ENCODE peak calls at places on chromosome 18, in eight cellular contexts. A is Calu3; P is activated CD8-positive, alpha-beta T cell treated with anti-CD3 and anti-CD28 coated beads for 36 hours; W is cardiac fibroblast; M is CD8-positive, alpha-beta T cell; Y is transverse colon; L is nephron progenitor cell; V is tibial artery. J is an unnamed sample.

GRCh38 chr18:49431563-49431962 is 28.9 kb downstream of the DYM start:
- DNase-seq in M (no peak), L (no peak), V (no peak), Y (no peak), P (no peak), W (peak), A (no peak), J (no peak)

GRCh38 chr18:57807336-57808117 is 4.4 kb upstream of the ATP8B1 start:
- DNase-seq in V (no peak), L (no peak), W (peak), M (no peak), A (no peak), P (no peak), Y (no peak), J (no peak)

GRCh38 chr18:598053-598665 is 1.4 kb downstream of the CLUL1 start:
- DNase-seq in W (no peak), L (peak), A (no peak), P (no peak), M (no peak), Y (no peak), V (no peak), J (no peak)

GRCh38 chr18:52348209-52348608 is 8.2 kb downstream of the DCC start:
- DNase-seq in V (no peak), L (no peak), W (peak), P (peak), A (peak), M (no peak), Y (no peak), J (peak)

GRCh38 chr18:79962835-79963657 is 1.4 kb upstream of the HSBP1L1 start:
- DNase-seq in M (peak), A (no peak), W (no peak), P (peak), L (no peak), V (no peak), Y (no peak), J (no peak)

GRCh38 chr18:41732371-41732770 is 222.7 kb upstream of the PIK3C3 start:
- DNase-seq in M (no peak), A (no peak), W (no peak), V (no peak), L (no peak), P (no peak), Y (no peak), J (no peak)

GRCh38 chr18:44741551-44741950 is 60.9 kb downstream of the SETBP1 start:
- DNase-seq in A (no peak), L (no peak), Y (no peak), W (no peak), M (no peak), V (no peak), P (no peak), J (no peak)

GRCh38 chr18:3666526-3667254 is 216.7 kb downstream of the TGIF1 start:
- DNase-seq in Y (no peak), M (no peak), P (no peak), A (no peak), L (no peak), W (no peak), V (no peak), J (no peak)

GRCh38 chr18:69330345-69330744 is 70.3 kb upstream of the DOK6 start:
- DNase-seq in P (no peak), M (no peak), V (no peak), W (no peak), Y (no peak), L (no peak), A (no peak), J (no peak)

GRCh38 chr18:68764016-68764415 is 33.9 kb upstream of the CCDC102B start:
- DNase-seq in L (no peak), P (no peak), V (no peak), M (no peak), Y (no peak), A (no peak), W (peak), J (no peak)

GRCh38 chr18:10041180-10041579 is 127.4 kb downstream of the VAPA start:
- DNase-seq in M (no peak), P (no peak), W (peak), A (no peak), Y (peak), V (peak), L (no peak), J (peak)

GRCh38 chr18:27666070-27666469 is 481.0 kb upstream of the CHST9 start:
- DNase-seq in A (no peak), W (no peak), P (no peak), V (no peak), Y (no peak), L (no peak), M (no peak), J (no peak)

GRCh38 chr18:49168970-49169619 is 218.3 kb upstream of the SMAD7 start:
- DNase-seq in Y (peak), L (no peak), A (peak), M (no peak), V (no peak), W (no peak), P (peak), J (no peak)

GRCh38 chr18:77067315-77068061 is 65.1 kb downstream of the MBP start:
- DNase-seq in A (peak), V (peak), Y (peak), P (peak), W (peak), M (peak), L (no peak), J (no peak)

GRCh38 chr18:55988537-55988936 is 400.5 kb upstream of the TCF4 start:
- DNase-seq in A (no peak), Y (no peak), P (no peak), L (no peak), V (no peak), M (no peak), W (peak), J (no peak)

DNA sequence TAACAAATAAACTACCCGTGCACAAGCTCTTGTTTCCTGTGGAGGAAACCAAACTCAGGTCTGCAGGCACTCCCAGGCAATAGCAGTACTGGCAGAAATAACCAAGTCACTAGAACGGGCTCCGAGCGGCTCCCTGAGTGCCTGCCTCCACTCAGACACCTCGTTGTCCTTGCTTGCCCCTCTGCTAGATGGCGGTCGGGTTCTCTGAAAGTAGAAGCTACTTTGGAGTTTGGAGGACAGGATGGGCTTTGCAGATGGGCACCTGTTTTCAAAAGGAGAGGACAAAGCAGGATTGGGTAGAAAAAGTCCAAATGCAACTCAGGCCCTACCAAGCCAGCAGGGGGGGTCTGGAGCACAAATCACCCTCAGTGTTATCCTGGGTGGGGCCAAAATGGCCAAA is 136.4 kb downstream of the LRRC30 start:
- DNase-seq in W (no peak), L (no peak), M (no peak), V (no peak), Y (no peak), A (no peak), P (no peak), J (no peak)
- TF ChIP-seq CTCF in W (no peak), L (no peak), M (no peak), V (no peak), Y (no peak), A (no peak), P (no peak), J (no peak)

GRCh38 chr18:5851998-5852397 is 43.3 kb downstream of the TMEM200C start:
- DNase-seq in P (no peak), V (no peak), M (no peak), W (no peak), Y (no peak), L (no peak), A (no peak), J (no peak)
- TF ChIP-seq CTCF in P (no peak), V (no peak), M (no peak), W (no peak), Y (no peak), L (no peak), A (no peak), J (no peak)

GRCh38 chr18:21851327-21851961 is 110.9 kb downstream of the MIB1 start:
- DNase-seq in Y (no peak), M (no peak), L (no peak), V (no peak), W (peak), P (no peak), A (no peak), J (no peak)
- TF ChIP-seq CTCF in Y (peak), M (peak), L (no peak), V (peak), W (peak), P (peak), A (no peak), J (no peak)

GRCh38 chr18:64095056-64095455 is 53.8 kb downstream of the LINC00305 start:
- DNase-seq in W (no peak), P (no peak), L (no peak), Y (no peak), M (no peak), V (no peak), A (no peak), J (no peak)

GRCh38 chr18:64091526-64091925 is 57.4 kb downstream of the LINC00305 start:
- DNase-seq in A (no peak), V (no peak), Y (no peak), L (no peak), W (no peak), P (no peak), M (no peak), J (no peak)

GRCh38 chr18:64094210-64094609 is 54.7 kb downstream of the LINC00305 start:
- DNase-seq in Y (no peak), A (no peak), L (no peak), V (no peak), P (no peak), M (no peak), W (no peak), J (no peak)

DNA sequence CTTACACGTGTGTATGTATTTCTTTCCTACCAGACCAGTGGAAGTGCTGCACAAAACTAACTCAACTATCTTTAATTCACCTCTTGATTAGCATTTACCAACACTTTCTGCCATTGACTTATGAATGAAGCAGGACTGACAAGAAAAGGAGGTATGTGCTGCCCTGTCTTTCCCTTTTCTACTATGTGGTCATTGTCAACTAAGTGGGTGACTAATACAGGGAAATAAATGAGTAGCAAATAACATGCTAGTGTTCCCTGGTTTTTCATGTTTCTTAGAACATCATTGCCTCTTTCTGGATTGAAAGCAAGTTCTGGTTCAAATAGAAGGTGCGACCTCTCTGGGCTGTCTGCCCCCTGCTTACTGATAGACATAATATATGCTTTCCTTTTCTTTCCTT is 58.0 kb downstream of the LINC00305 start:
- DNase-seq in M (no peak), P (no peak), L (no peak), W (no peak), V (no peak), Y (no peak), A (no peak), J (no peak)
- TF ChIP-seq CTCF in M (no peak), P (no peak), L (no peak), W (no peak), V (no peak), Y (no peak), A (no peak), J (no peak)

GRCh38 chr18:25334588-25334987 is 17.4 kb downstream of the ZNF521 start:
- DNase-seq in W (no peak), A (no peak), M (no peak), P (no peak), Y (no peak), V (no peak), L (no peak), J (no peak)
- TF ChIP-seq CTCF in W (no peak), A (no peak), M (no peak), P (no peak), Y (no peak), V (no peak), L (peak), J (peak)

GRCh38 chr18:22613058-22613690 is 195.5 kb upstream of the CTAGE1 start:
- DNase-seq in Y (peak), W (no peak), V (no peak), A (peak), P (no peak), L (no peak), M (no peak), J (no peak)

GRCh38 chr18:22609642-22610041 is 191.9 kb upstream of the CTAGE1 start:
- DNase-seq in P (no peak), Y (peak), A (peak), W (peak), L (no peak), M (no peak), V (no peak), J (no peak)

DNA sequence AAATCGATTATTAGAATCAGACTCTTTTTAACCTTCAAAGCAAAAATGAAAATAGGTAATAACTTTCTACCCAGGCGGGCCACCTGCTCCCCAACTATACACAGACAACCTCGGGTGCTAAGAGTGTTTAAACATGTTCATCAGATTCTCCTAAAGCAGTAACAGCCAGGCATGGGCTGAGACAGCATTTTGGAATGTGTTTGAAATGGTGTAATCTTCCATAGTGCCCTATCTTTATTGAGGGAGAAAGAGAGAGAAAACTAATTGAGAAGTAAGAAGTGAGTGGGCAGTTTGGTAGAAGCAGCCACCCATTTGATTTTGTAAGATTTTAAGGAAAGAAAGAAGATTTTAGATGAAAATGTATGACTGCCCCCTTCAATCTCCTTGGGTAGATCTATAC is 196.1 kb upstream of the CTAGE1 start:
- DNase-seq in W (peak), A (no peak), L (no peak), V (no peak), Y (no peak), M (no peak), P (no peak), J (no peak)
- TF ChIP-seq CTCF in W (no peak), A (no peak), L (no peak), V (no peak), Y (no peak), M (no peak), P (no peak), J (no peak)

GRCh38 chr18:24271381-24272331 is 126.0 kb downstream of the OSBPL1A start:
- DNase-seq in W (peak), A (peak), V (peak), L (peak), P (peak), Y (peak), M (no peak), J (peak)

GRCh38 chr18:24273596-24273995 is 124.0 kb downstream of the OSBPL1A start:
- DNase-seq in V (no peak), P (no peak), L (no peak), A (peak), W (peak), M (no peak), Y (peak), J (no peak)

GRCh38 chr18:24276994-24277393 is 120.6 kb downstream of the OSBPL1A start:
- DNase-seq in Y (no peak), M (no peak), L (no peak), P (no peak), A (no peak), V (no peak), W (no peak), J (no peak)

GRCh38 chr18:24277516-24277915 is 120.1 kb downstream of the OSBPL1A start:
- DNase-seq in P (no peak), M (no peak), V (no peak), W (no peak), A (no peak), Y (no peak), L (no peak), J (no peak)

GRCh38 chr18:24274822-24275221 is 122.8 kb downstream of the OSBPL1A start:
- DNase-seq in P (no peak), V (no peak), Y (no peak), W (no peak), M (no peak), L (no peak), A (no peak), J (no peak)
- TF ChIP-seq CTCF in P (no peak), V (no peak), Y (no peak), W (no peak), M (no peak), L (no peak), A (no peak), J (no peak)

GRCh38 chr18:73774836-73775509 is 372.7 kb downstream of the FBXO15 start:
- DNase-seq in Y (no peak), V (no peak), A (no peak), P (no peak), W (no peak), M (no peak), L (peak), J (no peak)

GRCh38 chr18:73777356-73778051 is 370.1 kb downstream of the FBXO15 start:
- DNase-seq in M (no peak), V (no peak), Y (no peak), L (no peak), P (no peak), A (no peak), W (no peak), J (no peak)

GRCh38 chr18:73782405-73782804 is 365.2 kb downstream of the FBXO15 start:
- DNase-seq in V (no peak), M (no peak), W (no peak), L (no peak), P (no peak), Y (no peak), A (no peak), J (no peak)

GRCh38 chr18:73780218-73780617 is 367.4 kb downstream of the FBXO15 start:
- DNase-seq in A (no peak), Y (no peak), P (no peak), M (no peak), W (no peak), V (no peak), L (no peak), J (no peak)

DNA sequence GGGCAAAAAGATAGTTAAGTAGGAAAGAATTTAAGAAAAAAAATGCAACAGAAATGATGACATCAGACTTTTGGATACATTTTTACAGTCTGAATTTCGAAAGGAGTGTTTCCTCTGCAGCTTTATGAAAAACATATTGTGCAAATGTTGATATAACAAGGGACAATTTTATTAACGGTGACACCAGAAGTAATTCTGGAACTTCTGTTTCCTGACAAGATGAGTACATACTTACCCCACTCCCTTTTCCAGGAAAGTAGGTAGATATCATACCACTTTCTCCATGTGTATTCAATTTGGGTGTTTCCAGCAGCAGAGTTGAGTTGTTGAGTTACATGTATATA is 369.6 kb downstream of the FBXO15 start:
- DNase-seq in Y (no peak), P (no peak), A (no peak), M (no peak), L (no peak), W (peak), V (no peak), J (no peak)
- TF ChIP-seq CTCF in Y (no peak), P (no peak), A (no peak), M (no peak), L (no peak), W (no peak), V (no peak), J (no peak)

GRCh38 chr18:46055841-46056240 is 16.2 kb downstream of the PSTPIP2 start:
- DNase-seq in L (no peak), Y (no peak), M (no peak), P (no peak), W (no peak), A (no peak), V (no peak), J (no peak)

GRCh38 chr18:46053368-46054095 is 18.5 kb downstream of the PSTPIP2 start:
- DNase-seq in L (no peak), P (no peak), A (no peak), V (no peak), W (no peak), Y (no peak), M (no peak), J (no peak)

GRCh38 chr18:46050268-46050667 is 21.8 kb downstream of the PSTPIP2 start:
- DNase-seq in M (no peak), P (no peak), W (no peak), V (no peak), A (no peak), Y (no peak), L (no peak), J (no peak)

GRCh38 chr18:46054956-46055831 is 16.9 kb downstream of the PSTPIP2 start:
- DNase-seq in P (peak), L (no peak), A (no peak), V (no peak), W (peak), M (no peak), Y (no peak), J (no peak)

DNA sequence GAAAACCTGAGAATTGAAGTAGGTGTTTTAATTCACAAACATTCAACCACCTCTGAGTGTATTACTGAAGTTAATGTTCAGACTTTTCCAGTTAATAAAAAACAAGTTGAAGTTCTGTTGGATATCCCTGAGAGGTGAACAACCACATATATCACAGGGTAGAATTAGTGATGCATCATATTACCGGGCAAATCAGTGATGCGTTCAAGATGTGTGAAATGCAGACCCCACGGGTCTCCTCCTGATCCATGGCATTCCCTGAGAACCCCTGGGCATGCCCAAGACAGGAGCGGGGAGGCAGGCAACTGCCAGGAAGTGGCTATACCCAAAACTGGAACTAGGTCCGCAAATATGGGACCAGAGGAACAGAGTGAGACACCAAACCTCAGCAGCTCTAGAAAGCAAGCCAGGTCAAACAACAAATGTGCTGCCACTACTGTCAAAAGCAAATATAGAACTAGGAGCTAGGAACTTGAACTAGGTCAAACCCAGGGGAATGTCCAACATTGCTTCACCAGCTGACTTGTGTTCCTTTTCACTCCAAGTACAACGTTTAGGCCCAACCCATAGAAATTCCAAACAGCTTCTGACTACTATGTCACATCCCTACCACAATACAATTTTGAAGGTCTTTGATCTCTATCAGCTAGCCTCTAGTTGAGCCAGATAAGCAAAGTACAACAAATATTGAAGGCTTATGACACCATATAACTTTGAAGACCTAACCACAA is 20.2 kb downstream of the PSTPIP2 start:
- DNase-seq in P (no peak), V (no peak), M (no peak), A (no peak), Y (no peak), W (peak), L (no peak), J (no peak)
- TF ChIP-seq CTCF in P (no peak), V (no peak), M (no peak), A (no peak), Y (no peak), W (no peak), L (no peak), J (no peak)

J was measured in glutamatergic neuron.